ENCODE peak calls at places on chromosomes 1 and 21, in nine cellular contexts. E, L, C, P, W, O, N, Y and B are unnamed samples. For H3K4me1 and H3K9me3, the result is how much of the 10 kb centered on the place peaks cover.

GRCh38 chr1:75265792-75266191 is 131.6 kb downstream of the LHX8 start:
- DNase-seq in E (peak), L (peak), C (no peak), P (peak), W (no peak), O (peak), N (no peak), Y (no peak), B (no peak)

GRCh38 chr1:199859525-199859924 is 168.0 kb upstream of the NR5A2 start:
- DNase-seq in E (peak), L (peak), C (no peak), P (no peak), W (no peak), O (no peak), N (no peak), Y (no peak), B (no peak)

GRCh38 chr1:93446837-93447451 is 974 bp upstream of the FNBP1L start:
- DNase-seq in E (peak), L (peak), C (peak), P (no peak), W (peak), O (peak), N (no peak), Y (no peak), B (no peak)

GRCh38 chr1:145845514-145846161 is at the start of gene NUDT17:
- DNase-seq in E (peak), L (peak), C (peak), P (peak), W (peak), O (peak), N (peak), Y (peak), B (peak)

GRCh38 chr1:108880850-108881249 is 4.1 kb downstream of the GPSM2 start:
- DNase-seq in E (peak), L (no peak), C (no peak), P (no peak), W (no peak), O (no peak), N (no peak), Y (no peak), B (no peak)

GRCh38 chr1:109762821-109763645 is 690 bp downstream of the EPS8L3 start:
- DNase-seq in E (peak), L (peak), C (no peak), P (no peak), W (peak), O (no peak), N (no peak), Y (no peak), B (no peak)

GRCh38 chr1:11500881-11501280 is 21.9 kb downstream of the DISP3 start:
- DNase-seq in E (no peak), L (no peak), C (no peak), P (no peak), W (no peak), O (no peak), N (no peak), Y (no peak), B (no peak)

GRCh38 chr1:207883660-207884245 is 27.2 kb downstream of the CD34 start:
- DNase-seq in E (no peak), L (no peak), C (no peak), P (no peak), W (peak), O (peak), N (no peak), Y (no peak), B (no peak)

GRCh38 chr21:21851657-21852056 is 853.4 kb downstream of the NCAM2 start:
- DNase-seq in E (peak), L (peak), C (no peak), P (no peak), W (no peak), O (no peak), N (no peak), Y (no peak), B (no peak)

GRCh38 chr1:22176258-22176657 is 33.4 kb upstream of the WNT4 start:
- DNase-seq in E (no peak), L (no peak), C (no peak), P (peak), W (no peak), O (no peak), N (no peak), Y (no peak), B (no peak)

GRCh38 chr1:36849956-36850355 is 184.4 kb downstream of the GRIK3 start:
- DNase-seq in E (no peak), L (no peak), C (no peak), P (no peak), W (no peak), O (no peak), N (no peak), Y (no peak), B (no peak)

GRCh38 chr1:244273845-244274619 is 177.7 kb downstream of the ADSS2 start:
- DNase-seq in E (peak), L (peak), C (peak), P (no peak), W (peak), O (no peak), N (no peak), Y (no peak), B (peak)

GRCh38 chr1:182054698-182055326 is 6.7 kb downstream of the ZNF648 start:
- DNase-seq in E (peak), L (no peak), C (no peak), P (peak), W (no peak), O (peak), N (peak), Y (no peak), B (no peak)

GRCh38 chr1:227449051-227449450 is 114.3 kb upstream of the ZNF678 start:
- DNase-seq in E (no peak), L (no peak), C (no peak), P (peak), W (no peak), O (peak), N (no peak), Y (no peak), B (no peak)

GRCh38 chr1:119611701-119612113 is 36.4 kb downstream of the ZNF697 start:
- DNase-seq in E (peak), L (no peak), C (peak), P (peak), W (peak), O (no peak), N (peak), Y (no peak), B (peak)

GRCh38 chr1:46342084-46342656 is 1.6 kb downstream of the NSUN4 start:
- DNase-seq in E (peak), L (peak), C (no peak), P (peak), W (no peak), O (no peak), N (no peak), Y (no peak), B (no peak)

GRCh38 chr1:208349679-208350330 is 105.6 kb upstream of the PLXNA2 start:
- DNase-seq in E (no peak), L (no peak), C (no peak), P (no peak), W (no peak), O (no peak), N (no peak), Y (no peak), B (no peak)

GRCh38 chr1:94142022-94142421 is 21.1 kb upstream of the ABCA4 start:
- DNase-seq in E (peak), L (peak), C (no peak), P (no peak), W (no peak), O (no peak), N (no peak), Y (no peak), B (no peak)

GRCh38 chr1:53561488-53562115 is 102.4 kb downstream of the DMRTB1 start:
- DNase-seq in E (no peak), L (no peak), C (no peak), P (no peak), W (no peak), O (no peak), N (no peak), Y (no peak), B (no peak)
- H3K4me1 ChIP-seq in E (under half), L (under half), C (under half), P (under half), W (under half), O (under half), N (under half), Y (under half), B (under half)

GRCh38 chr1:114386129-114387037 is 124.6 kb downstream of the TRIM33 start:
- DNase-seq in E (no peak), L (no peak), C (no peak), P (no peak), W (no peak), O (no peak), N (no peak), Y (no peak), B (no peak)
- H3K9me3 ChIP-seq in E (under half), L (under half), C (under half), P (under half), W (under half), O (under half), N (under half), Y (under half), B (under half)

DNA sequence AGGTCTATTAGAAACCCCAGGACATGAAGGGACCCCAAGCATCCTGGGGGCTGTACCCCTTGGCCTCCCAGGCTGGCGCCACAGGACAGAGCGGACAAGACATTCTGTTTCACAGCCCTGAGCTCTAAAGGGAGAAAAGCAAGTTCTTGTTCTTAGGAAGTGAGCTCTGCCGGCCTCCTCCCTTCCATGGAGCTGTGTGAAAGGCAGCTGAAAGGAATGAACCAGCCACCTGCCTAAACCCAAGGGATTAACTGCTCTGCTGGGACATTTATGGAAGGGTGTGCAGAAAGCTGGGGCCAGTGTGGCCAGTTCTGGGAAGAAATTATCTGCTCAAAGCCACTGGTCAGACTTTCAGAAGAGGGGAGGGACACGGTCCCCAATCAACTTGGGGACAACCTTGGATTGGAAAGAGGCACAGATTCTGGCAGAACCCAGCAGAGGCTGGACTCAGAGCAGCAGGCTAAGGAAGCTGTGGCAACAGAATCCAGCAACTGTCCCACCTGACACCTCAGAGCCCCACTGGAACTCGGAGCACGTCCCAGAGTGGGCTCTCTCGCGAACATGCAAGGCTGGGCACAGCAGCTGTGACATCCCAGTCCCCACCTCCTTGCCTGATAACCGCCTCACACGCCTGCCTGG is 2.1 kb downstream of the KLHL21 start:
- DNase-seq in E (peak), L (no peak), C (no peak), P (no peak), W (no peak), O (no peak), N (no peak), Y (no peak), B (no peak)
- H3K4me1 ChIP-seq in E (half or more), L (under half), C (half or more), P (under half), W (half or more), O (half or more), N (half or more), Y (half or more), B (under half)

GRCh38 chr1:248736992-248737391 is 18.6 kb downstream of the LYPD8 start:
- DNase-seq in E (no peak), L (no peak), C (no peak), P (no peak), W (no peak), O (no peak), N (no peak), Y (no peak), B (no peak)
- H3K9me3 ChIP-seq in E (under half), L (under half), C (under half), P (under half), W (under half), O (under half), N (under half), Y (under half), B (under half)

GRCh38 chr1:178718520-178718919 is 6.5 kb upstream of the RALGPS2 start:
- DNase-seq in E (no peak), L (no peak), C (no peak), P (no peak), W (no peak), O (no peak), N (no peak), Y (no peak), B (no peak)
- H3K4me1 ChIP-seq in E (under half), L (under half), C (under half), P (under half), W (under half), O (under half), N (under half), Y (under half), B (under half)

GRCh38 chr1:247105966-247106365 is 1.8 kb upstream of the ZNF669 start:
- DNase-seq in E (no peak), L (no peak), C (no peak), P (no peak), W (no peak), O (no peak), N (no peak), Y (no peak), B (no peak)

GRCh38 chr1:247100676-247101279 is 3.4 kb downstream of the ZNF669 start:
- DNase-seq in E (no peak), L (no peak), C (no peak), P (no peak), W (no peak), O (no peak), N (no peak), Y (no peak), B (no peak)

GRCh38 chr1:247104965-247105364 is 809 bp upstream of the ZNF669 start:
- DNase-seq in E (no peak), L (no peak), C (no peak), P (no peak), W (no peak), O (no peak), N (no peak), Y (no peak), B (no peak)

GRCh38 chr1:247102381-247102780 is 1.8 kb downstream of the ZNF669 start:
- DNase-seq in E (peak), L (peak), C (no peak), P (no peak), W (no peak), O (no peak), N (no peak), Y (no peak), B (no peak)

DNA sequence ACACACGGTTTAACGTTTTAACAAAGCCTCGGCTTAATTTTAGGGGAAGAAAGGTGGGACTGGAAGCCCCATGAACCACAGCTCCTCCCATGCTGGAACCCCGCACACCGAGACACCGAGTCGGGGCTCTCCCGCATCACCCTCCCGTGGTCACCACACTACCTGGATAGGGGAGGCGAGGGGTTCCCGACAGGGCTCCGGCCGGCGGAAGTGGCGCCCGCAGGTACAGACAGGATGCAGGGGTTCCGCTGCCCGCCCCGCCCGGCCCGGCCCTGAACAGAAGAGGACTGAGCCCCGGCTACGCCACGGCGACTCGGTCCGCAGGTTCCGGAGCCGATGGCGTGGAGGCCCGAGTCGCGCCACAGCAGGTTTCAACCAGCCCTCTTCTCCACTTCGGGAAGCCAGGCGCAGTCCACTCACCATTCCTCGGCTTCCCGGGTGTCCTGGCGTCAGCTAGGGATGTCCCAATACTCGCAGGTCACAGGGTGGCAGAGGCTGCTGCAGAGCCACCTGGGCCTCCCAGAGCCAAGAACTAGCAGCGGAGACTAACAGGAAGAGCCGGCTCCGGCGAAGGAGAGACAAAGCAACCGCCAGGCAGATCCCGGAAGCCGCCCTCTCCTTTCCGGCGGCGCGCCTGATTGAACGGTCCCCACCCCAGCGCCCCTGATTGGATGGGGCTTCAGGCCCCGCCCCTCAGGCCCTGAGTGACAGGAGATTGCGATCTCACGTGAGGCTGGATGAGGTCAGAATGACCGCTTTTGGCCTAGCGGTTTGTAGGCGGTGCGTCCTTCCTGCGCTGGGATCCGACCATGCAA is at the start of gene ZNF669:
- DNase-seq in E (peak), L (peak), C (peak), P (peak), W (peak), O (peak), N (peak), Y (peak), B (peak)
- H3K9me3 ChIP-seq in E (under half), L (under half), C (under half), P (under half), W (under half), O (under half), N (under half), Y (under half), B (under half)